ENCODE peak calls at places on chromosome 1, in seven cellular contexts. One of them, this sample, is unnamed.

GRCh38 chr1:150875197-150876110 is 945 bp downstream of the ARNT start:
- DNase-seq in stimulated activated CD8-positive, alpha-beta memory T cell treated with anti-CD3 and anti-CD28 coated beads, Interleukin-4, amount 100 ng/mL, for 1 hour: no peak
- DNase-seq in HS-27A: no peak
- DNase-seq in ACHN: no peak
- DNase-seq in choroid plexus epithelial cell: no peak
- DNase-seq in GM03348: peak
- DNase-seq in fibroblast of mammary gland: peak
- DNase-seq in this sample: no peak

GRCh38 chr1:214899908-214900470 is 182.5 kb upstream of the KCNK2 start:
- DNase-seq in stimulated activated CD8-positive, alpha-beta memory T cell treated with anti-CD3 and anti-CD28 coated beads, Interleukin-4, amount 100 ng/mL, for 1 hour: no peak
- DNase-seq in HS-27A: peak
- DNase-seq in ACHN: peak
- DNase-seq in choroid plexus epithelial cell: peak
- DNase-seq in GM03348: peak
- DNase-seq in fibroblast of mammary gland: peak
- DNase-seq in this sample: no peak

GRCh38 chr1:14571810-14572767 is 26.4 kb upstream of the KAZN start:
- DNase-seq in stimulated activated CD8-positive, alpha-beta memory T cell treated with anti-CD3 and anti-CD28 coated beads, Interleukin-4, amount 100 ng/mL, for 1 hour: no peak
- DNase-seq in HS-27A: no peak
- DNase-seq in ACHN: peak
- DNase-seq in choroid plexus epithelial cell: peak
- DNase-seq in GM03348: no peak
- DNase-seq in fibroblast of mammary gland: peak
- DNase-seq in this sample: no peak

GRCh38 chr1:26574690-26575349 is 45.3 kb downstream of the RPS6KA1 start:
- DNase-seq in stimulated activated CD8-positive, alpha-beta memory T cell treated with anti-CD3 and anti-CD28 coated beads, Interleukin-4, amount 100 ng/mL, for 1 hour: no peak
- DNase-seq in HS-27A: no peak
- DNase-seq in ACHN: no peak
- DNase-seq in choroid plexus epithelial cell: peak
- DNase-seq in GM03348: peak
- DNase-seq in fibroblast of mammary gland: peak
- DNase-seq in this sample: no peak

GRCh38 chr1:41427022-41427942 is 57.2 kb downstream of the EDN2 start:
- DNase-seq in stimulated activated CD8-positive, alpha-beta memory T cell treated with anti-CD3 and anti-CD28 coated beads, Interleukin-4, amount 100 ng/mL, for 1 hour: no peak
- DNase-seq in HS-27A: no peak
- DNase-seq in ACHN: no peak
- DNase-seq in choroid plexus epithelial cell: no peak
- DNase-seq in GM03348: no peak
- DNase-seq in fibroblast of mammary gland: no peak
- DNase-seq in this sample: no peak

GRCh38 chr1:205440476-205441317 is 15.1 kb downstream of the BLACAT1 start:
- DNase-seq in stimulated activated CD8-positive, alpha-beta memory T cell treated with anti-CD3 and anti-CD28 coated beads, Interleukin-4, amount 100 ng/mL, for 1 hour: peak
- DNase-seq in HS-27A: no peak
- DNase-seq in ACHN: peak
- DNase-seq in choroid plexus epithelial cell: peak
- DNase-seq in GM03348: no peak
- DNase-seq in fibroblast of mammary gland: peak
- DNase-seq in this sample: peak

GRCh38 chr1:110242062-110242461 is 31.9 kb downstream of the KCNC4 start:
- DNase-seq in stimulated activated CD8-positive, alpha-beta memory T cell treated with anti-CD3 and anti-CD28 coated beads, Interleukin-4, amount 100 ng/mL, for 1 hour: no peak
- DNase-seq in HS-27A: no peak
- DNase-seq in ACHN: no peak
- DNase-seq in choroid plexus epithelial cell: no peak
- DNase-seq in GM03348: no peak
- DNase-seq in fibroblast of mammary gland: no peak
- DNase-seq in this sample: no peak

GRCh38 chr1:17441265-17441992 is 2.0 kb upstream of the RCC2 start:
- DNase-seq in stimulated activated CD8-positive, alpha-beta memory T cell treated with anti-CD3 and anti-CD28 coated beads, Interleukin-4, amount 100 ng/mL, for 1 hour: no peak
- DNase-seq in HS-27A: peak
- DNase-seq in ACHN: peak
- DNase-seq in choroid plexus epithelial cell: peak
- DNase-seq in GM03348: peak
- DNase-seq in fibroblast of mammary gland: peak
- DNase-seq in this sample: no peak

GRCh38 chr1:214188835-214189234 is 92.1 kb upstream of the SMYD2 start:
- DNase-seq in stimulated activated CD8-positive, alpha-beta memory T cell treated with anti-CD3 and anti-CD28 coated beads, Interleukin-4, amount 100 ng/mL, for 1 hour: no peak
- DNase-seq in HS-27A: no peak
- DNase-seq in ACHN: no peak
- DNase-seq in choroid plexus epithelial cell: no peak
- DNase-seq in GM03348: no peak
- DNase-seq in fibroblast of mammary gland: no peak
- DNase-seq in this sample: no peak

GRCh38 chr1:7403265-7404045 is 367.6 kb upstream of the VAMP3 start:
- DNase-seq in stimulated activated CD8-positive, alpha-beta memory T cell treated with anti-CD3 and anti-CD28 coated beads, Interleukin-4, amount 100 ng/mL, for 1 hour: no peak
- DNase-seq in HS-27A: no peak
- DNase-seq in ACHN: no peak
- DNase-seq in choroid plexus epithelial cell: peak
- DNase-seq in GM03348: no peak
- DNase-seq in fibroblast of mammary gland: no peak
- DNase-seq in this sample: no peak

GRCh38 chr1:229192851-229193250 is 78.1 kb upstream of the RAB4A start:
- DNase-seq in stimulated activated CD8-positive, alpha-beta memory T cell treated with anti-CD3 and anti-CD28 coated beads, Interleukin-4, amount 100 ng/mL, for 1 hour: no peak
- DNase-seq in HS-27A: no peak
- DNase-seq in ACHN: no peak
- DNase-seq in choroid plexus epithelial cell: no peak
- DNase-seq in GM03348: no peak
- DNase-seq in fibroblast of mammary gland: no peak
- DNase-seq in this sample: no peak

GRCh38 chr1:3573499-3573898 is 37.8 kb downstream of the MEGF6 start:
- DNase-seq in stimulated activated CD8-positive, alpha-beta memory T cell treated with anti-CD3 and anti-CD28 coated beads, Interleukin-4, amount 100 ng/mL, for 1 hour: no peak
- DNase-seq in HS-27A: no peak
- DNase-seq in ACHN: no peak
- DNase-seq in choroid plexus epithelial cell: no peak
- DNase-seq in GM03348: no peak
- DNase-seq in fibroblast of mammary gland: no peak
- DNase-seq in this sample: no peak

GRCh38 chr1:154490327-154490726 is 11.7 kb upstream of the TDRD10 start:
- DNase-seq in stimulated activated CD8-positive, alpha-beta memory T cell treated with anti-CD3 and anti-CD28 coated beads, Interleukin-4, amount 100 ng/mL, for 1 hour: no peak
- DNase-seq in HS-27A: no peak
- DNase-seq in ACHN: no peak
- DNase-seq in choroid plexus epithelial cell: no peak
- DNase-seq in GM03348: no peak
- DNase-seq in fibroblast of mammary gland: no peak
- DNase-seq in this sample: no peak

GRCh38 chr1:85581138-85581801 is 709 bp downstream of the CCN1 start:
- DNase-seq in stimulated activated CD8-positive, alpha-beta memory T cell treated with anti-CD3 and anti-CD28 coated beads, Interleukin-4, amount 100 ng/mL, for 1 hour: no peak
- DNase-seq in HS-27A: no peak
- DNase-seq in ACHN: peak
- DNase-seq in choroid plexus epithelial cell: peak
- DNase-seq in GM03348: peak
- DNase-seq in fibroblast of mammary gland: peak
- DNase-seq in this sample: peak

GRCh38 chr1:182869241-182869666 is 30.1 kb downstream of the DHX9 start:
- DNase-seq in stimulated activated CD8-positive, alpha-beta memory T cell treated with anti-CD3 and anti-CD28 coated beads, Interleukin-4, amount 100 ng/mL, for 1 hour: no peak
- DNase-seq in HS-27A: no peak
- DNase-seq in ACHN: no peak
- DNase-seq in choroid plexus epithelial cell: no peak
- DNase-seq in GM03348: no peak
- DNase-seq in fibroblast of mammary gland: no peak
- DNase-seq in this sample: no peak

GRCh38 chr1:10429868-10430215 is 391 bp upstream of the CENPS start:
- DNase-seq in stimulated activated CD8-positive, alpha-beta memory T cell treated with anti-CD3 and anti-CD28 coated beads, Interleukin-4, amount 100 ng/mL, for 1 hour: no peak
- DNase-seq in HS-27A: no peak
- DNase-seq in ACHN: no peak
- DNase-seq in choroid plexus epithelial cell: peak
- DNase-seq in GM03348: no peak
- DNase-seq in fibroblast of mammary gland: peak
- DNase-seq in this sample: no peak

GRCh38 chr1:180988221-180988826 is 34.3 kb downstream of the STX6 start:
- DNase-seq in stimulated activated CD8-positive, alpha-beta memory T cell treated with anti-CD3 and anti-CD28 coated beads, Interleukin-4, amount 100 ng/mL, for 1 hour: no peak
- DNase-seq in HS-27A: no peak
- DNase-seq in ACHN: peak
- DNase-seq in choroid plexus epithelial cell: peak
- DNase-seq in GM03348: no peak
- DNase-seq in fibroblast of mammary gland: no peak
- DNase-seq in this sample: no peak